ENCODE peak calls at places on chromosomes 2 and 18, in ten cellular contexts. One of them, this sample, is unnamed.

GRCh38 chr18:28005164-28005563 is 171.8 kb downstream of the CDH2 start:
- DNase-seq in spleen: no peak
- DNase-seq in esophagus muscularis mucosa: no peak
- DNase-seq in GM12878: no peak
- DNase-seq in A549: no peak
- DNase-seq in stomach: no peak
- DNase-seq in lower leg skin: no peak
- DNase-seq in HCT116: no peak
- DNase-seq in uterus: no peak
- DNase-seq in tibial nerve: no peak
- DNase-seq in this sample: no peak

GRCh38 chr18:54233228-54233625 is 8.8 kb upstream of the MBD2 start:
- DNase-seq in esophagus muscularis mucosa: no peak
- DNase-seq in tibial nerve: no peak
- DNase-seq in uterus: no peak
- DNase-seq in spleen: no peak
- DNase-seq in stomach: no peak
- DNase-seq in GM12878: no peak
- DNase-seq in HCT116: no peak
- DNase-seq in lower leg skin: no peak
- DNase-seq in A549: no peak
- DNase-seq in this sample: no peak

GRCh38 chr18:8806798-8807501 is 101.6 kb downstream of the MTCL1 start:
- DNase-seq in stomach: no peak
- DNase-seq in A549: no peak
- DNase-seq in GM12878: no peak
- DNase-seq in uterus: no peak
- DNase-seq in tibial nerve: no peak
- DNase-seq in spleen: no peak
- DNase-seq in HCT116: no peak
- DNase-seq in esophagus muscularis mucosa: no peak
- DNase-seq in lower leg skin: no peak
- DNase-seq in this sample: no peak

GRCh38 chr2:127659408-127660290 is 13.7 kb downstream of the GPR17 start:
- DNase-seq in stomach: no peak
- DNase-seq in HCT116: no peak
- DNase-seq in esophagus muscularis mucosa: no peak
- DNase-seq in GM12878: no peak
- DNase-seq in lower leg skin: no peak
- DNase-seq in tibial nerve: no peak
- DNase-seq in uterus: no peak
- DNase-seq in spleen: peak; percentile 84
- DNase-seq in A549: no peak
- DNase-seq in this sample: no peak

GRCh38 chr2:160418398-160418765 is 75.2 kb downstream of the RBMS1 start:
- DNase-seq in tibial nerve: no peak
- DNase-seq in spleen: no peak
- DNase-seq in uterus: no peak
- DNase-seq in HCT116: no peak
- DNase-seq in A549: no peak
- DNase-seq in stomach: no peak
- DNase-seq in esophagus muscularis mucosa: no peak
- DNase-seq in lower leg skin: no peak
- DNase-seq in GM12878: no peak
- DNase-seq in this sample: no peak

GRCh38 chr18:31217455-31217854 is 54.8 kb upstream of the DSC1 start:
- DNase-seq in stomach: no peak
- DNase-seq in esophagus muscularis mucosa: no peak
- DNase-seq in GM12878: no peak
- DNase-seq in A549: no peak
- DNase-seq in uterus: no peak
- DNase-seq in tibial nerve: no peak
- DNase-seq in lower leg skin: no peak
- DNase-seq in spleen: no peak
- DNase-seq in HCT116: no peak
- DNase-seq in this sample: no peak

GRCh38 chr2:236352761-236353593 is 88.8 kb upstream of the ASB18 start:
- DNase-seq in GM12878: no peak
- DNase-seq in spleen: no peak
- DNase-seq in uterus: no peak
- DNase-seq in esophagus muscularis mucosa: no peak
- DNase-seq in HCT116: peak; percentile 8
- DNase-seq in lower leg skin: peak; percentile 56
- DNase-seq in stomach: peak; percentile 40
- DNase-seq in A549: peak; percentile 25
- DNase-seq in tibial nerve: no peak
- DNase-seq in this sample: peak; percentile 45

GRCh38 chr2:208570066-208570465 is 163.5 kb downstream of the PTH2R start:
- DNase-seq in tibial nerve: no peak
- DNase-seq in A549: no peak
- DNase-seq in HCT116: no peak
- DNase-seq in lower leg skin: no peak
- DNase-seq in spleen: no peak
- DNase-seq in esophagus muscularis mucosa: no peak
- DNase-seq in stomach: no peak
- DNase-seq in uterus: no peak
- DNase-seq in GM12878: no peak
- DNase-seq in this sample: no peak

GRCh38 chr2:24237313-24237712 is 62.5 kb downstream of the FAM228A start:
- DNase-seq in HCT116: no peak
- DNase-seq in lower leg skin: no peak
- DNase-seq in stomach: no peak
- DNase-seq in tibial nerve: no peak
- DNase-seq in uterus: no peak
- DNase-seq in spleen: no peak
- DNase-seq in GM12878: no peak
- DNase-seq in esophagus muscularis mucosa: no peak
- DNase-seq in A549: peak; percentile 11
- DNase-seq in this sample: no peak

GRCh38 chr18:10453885-10454772 is at the start of gene APCDD1:
- DNase-seq in A549: no peak
- DNase-seq in lower leg skin: peak; percentile 94
- DNase-seq in HCT116: no peak
- DNase-seq in spleen: no peak
- DNase-seq in tibial nerve: peak; percentile 70
- DNase-seq in stomach: peak; percentile 64
- DNase-seq in GM12878: no peak
- DNase-seq in uterus: peak; percentile 88
- DNase-seq in esophagus muscularis mucosa: no peak
- DNase-seq in this sample: peak; percentile 52

GRCh38 chr2:112465373-112465772 is 16.6 kb upstream of the TTL start:
- DNase-seq in HCT116: no peak
- DNase-seq in spleen: no peak
- DNase-seq in GM12878: no peak
- DNase-seq in A549: peak; percentile 19
- DNase-seq in esophagus muscularis mucosa: no peak
- DNase-seq in uterus: no peak
- DNase-seq in tibial nerve: no peak
- DNase-seq in stomach: no peak
- DNase-seq in lower leg skin: no peak
- DNase-seq in this sample: no peak

GRCh38 chr2:238376884-238377391 is 49.8 kb upstream of the ASB1 start:
- DNase-seq in spleen: no peak
- DNase-seq in HCT116: no peak
- DNase-seq in tibial nerve: no peak
- DNase-seq in uterus: no peak
- DNase-seq in lower leg skin: no peak
- DNase-seq in stomach: no peak
- DNase-seq in GM12878: no peak
- DNase-seq in A549: no peak
- DNase-seq in esophagus muscularis mucosa: no peak
- DNase-seq in this sample: no peak

GRCh38 chr2:232886632-232887031 is 16.6 kb downstream of the SNORC start:
- DNase-seq in tibial nerve: no peak
- DNase-seq in stomach: no peak
- DNase-seq in HCT116: no peak
- DNase-seq in lower leg skin: peak; percentile 74
- DNase-seq in spleen: no peak
- DNase-seq in A549: no peak
- DNase-seq in uterus: no peak
- DNase-seq in GM12878: no peak
- DNase-seq in esophagus muscularis mucosa: no peak
- DNase-seq in this sample: no peak

GRCh38 chr18:57640749-57641148 is 19.1 kb upstream of the NARS1 start:
- DNase-seq in stomach: no peak
- DNase-seq in spleen: no peak
- DNase-seq in uterus: no peak
- DNase-seq in HCT116: no peak
- DNase-seq in esophagus muscularis mucosa: no peak
- DNase-seq in lower leg skin: no peak
- DNase-seq in tibial nerve: no peak
- DNase-seq in GM12878: no peak
- DNase-seq in A549: no peak
- DNase-seq in this sample: no peak

GRCh38 chr2:100405403-100406119 is 11.9 kb downstream of the CHST10 start:
- DNase-seq in A549: no peak
- DNase-seq in HCT116: no peak
- DNase-seq in tibial nerve: no peak
- DNase-seq in spleen: no peak
- DNase-seq in stomach: no peak
- DNase-seq in esophagus muscularis mucosa: no peak
- DNase-seq in uterus: no peak
- DNase-seq in GM12878: no peak
- DNase-seq in lower leg skin: peak; percentile 53
- DNase-seq in this sample: no peak

DNA sequence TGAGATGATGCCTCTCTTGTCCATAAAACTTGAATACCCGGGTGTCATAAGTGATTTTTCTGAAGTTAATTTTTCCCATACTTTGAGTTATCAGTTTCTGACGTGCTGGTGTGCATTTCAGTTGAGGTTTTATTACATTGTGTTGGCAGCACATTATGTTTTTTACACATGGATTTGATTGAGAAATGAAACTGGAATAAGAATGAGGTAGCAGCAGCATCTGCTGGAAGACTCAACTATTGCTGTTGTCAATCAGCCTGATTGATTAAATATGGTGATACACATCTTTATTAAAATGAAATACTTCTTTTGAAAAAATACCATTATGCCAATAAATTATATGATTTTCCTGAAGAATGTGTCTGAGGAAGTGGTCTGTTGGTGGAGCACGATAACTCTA is 60.5 kb downstream of the INSIG2 start:
- DNase-seq in esophagus muscularis mucosa: peak; percentile 10
- DNase-seq in lower leg skin: no peak
- DNase-seq in A549: no peak
- DNase-seq in HCT116: no peak
- DNase-seq in tibial nerve: no peak
- DNase-seq in uterus: no peak
- DNase-seq in spleen: no peak
- DNase-seq in stomach: no peak
- DNase-seq in GM12878: no peak
- DNase-seq in this sample: no peak
- TF ChIP-seq CTCF in esophagus muscularis mucosa: no peak
- TF ChIP-seq CTCF in lower leg skin: no peak
- TF ChIP-seq CTCF in A549: no peak
- TF ChIP-seq CTCF in HCT116: no peak
- TF ChIP-seq CTCF in tibial nerve: peak; percentile 10
- TF ChIP-seq CTCF in uterus: no peak
- TF ChIP-seq CTCF in spleen: no peak
- TF ChIP-seq CTCF in stomach: no peak
- TF ChIP-seq CTCF in GM12878: peak; percentile 34
- TF ChIP-seq CTCF in this sample: no peak

GRCh38 chr2:64228126-64228678 is 84.0 kb upstream of the PELI1 start:
- DNase-seq in lower leg skin: peak; percentile 94
- DNase-seq in stomach: peak; percentile 75
- DNase-seq in esophagus muscularis mucosa: peak; percentile 93
- DNase-seq in uterus: peak; percentile 78
- DNase-seq in A549: peak; percentile 55
- DNase-seq in spleen: peak; percentile 97
- DNase-seq in tibial nerve: peak; percentile 53
- DNase-seq in GM12878: peak; percentile 39
- DNase-seq in HCT116: peak; percentile 15
- DNase-seq in this sample: peak; percentile 92
- TF ChIP-seq POLR2A in lower leg skin: no peak
- TF ChIP-seq POLR2A in stomach: no peak
- TF ChIP-seq POLR2A in esophagus muscularis mucosa: no peak
- TF ChIP-seq POLR2A in uterus: peak; percentile 75
- TF ChIP-seq POLR2A in A549: no peak
- TF ChIP-seq POLR2A in spleen: no peak
- TF ChIP-seq POLR2A in tibial nerve: peak; percentile 36
- TF ChIP-seq POLR2A in GM12878: peak; percentile 84
- TF ChIP-seq POLR2A in HCT116: no peak
- TF ChIP-seq POLR2A in this sample: no peak

GRCh38 chr2:46073540-46074018 is 223.6 kb upstream of the EPAS1 start:
- DNase-seq in stomach: no peak
- DNase-seq in tibial nerve: no peak
- DNase-seq in HCT116: peak; percentile 44
- DNase-seq in esophagus muscularis mucosa: no peak
- DNase-seq in uterus: no peak
- DNase-seq in spleen: no peak
- DNase-seq in lower leg skin: no peak
- DNase-seq in A549: peak; percentile 80
- DNase-seq in GM12878: no peak
- DNase-seq in this sample: no peak

GRCh38 chr2:46077522-46078062 is 219.6 kb upstream of the EPAS1 start:
- DNase-seq in HCT116: no peak
- DNase-seq in spleen: no peak
- DNase-seq in stomach: no peak
- DNase-seq in GM12878: no peak
- DNase-seq in esophagus muscularis mucosa: no peak
- DNase-seq in lower leg skin: no peak
- DNase-seq in A549: no peak
- DNase-seq in uterus: no peak
- DNase-seq in tibial nerve: no peak
- DNase-seq in this sample: no peak

GRCh38 chr2:46076251-46076650 is 221.0 kb upstream of the EPAS1 start:
- DNase-seq in uterus: no peak
- DNase-seq in stomach: no peak
- DNase-seq in HCT116: no peak
- DNase-seq in esophagus muscularis mucosa: no peak
- DNase-seq in A549: no peak
- DNase-seq in spleen: no peak
- DNase-seq in lower leg skin: no peak
- DNase-seq in tibial nerve: no peak
- DNase-seq in GM12878: no peak
- DNase-seq in this sample: no peak

GRCh38 chr2:46074501-46074900 is 222.7 kb upstream of the EPAS1 start:
- DNase-seq in spleen: no peak
- DNase-seq in lower leg skin: no peak
- DNase-seq in tibial nerve: no peak
- DNase-seq in stomach: no peak
- DNase-seq in HCT116: no peak
- DNase-seq in uterus: no peak
- DNase-seq in esophagus muscularis mucosa: no peak
- DNase-seq in GM12878: no peak
- DNase-seq in A549: no peak
- DNase-seq in this sample: no peak

GRCh38 chr2:46075848-46076247 is 221.4 kb upstream of the EPAS1 start:
- DNase-seq in uterus: no peak
- DNase-seq in A549: no peak
- DNase-seq in HCT116: no peak
- DNase-seq in tibial nerve: no peak
- DNase-seq in stomach: no peak
- DNase-seq in GM12878: no peak
- DNase-seq in spleen: no peak
- DNase-seq in esophagus muscularis mucosa: no peak
- DNase-seq in lower leg skin: no peak
- DNase-seq in this sample: no peak
- H3K4me3 ChIP-seq in uterus: no peak overlapping the region
- H3K4me3 ChIP-seq in A549: no peak overlapping the region
- H3K4me3 ChIP-seq in HCT116: no peak overlapping the region
- H3K4me3 ChIP-seq in tibial nerve: no peak overlapping the region
- H3K4me3 ChIP-seq in stomach: no peak overlapping the region
- H3K4me3 ChIP-seq in GM12878: no peak overlapping the region
- H3K4me3 ChIP-seq in spleen: no peak overlapping the region
- H3K4me3 ChIP-seq in esophagus muscularis mucosa: no peak overlapping the region
- H3K4me3 ChIP-seq in lower leg skin: no peak overlapping the region
- H3K4me3 ChIP-seq in this sample: no peak overlapping the region

GRCh38 chr2:110679337-110679707 is 1.5 kb upstream of the BUB1 start:
- DNase-seq in GM12878: no peak
- DNase-seq in tibial nerve: no peak
- DNase-seq in spleen: no peak
- DNase-seq in stomach: no peak
- DNase-seq in HCT116: no peak
- DNase-seq in esophagus muscularis mucosa: no peak
- DNase-seq in A549: no peak
- DNase-seq in uterus: no peak
- DNase-seq in lower leg skin: no peak
- DNase-seq in this sample: peak; percentile 63
- TF ChIP-seq CTCF in GM12878: peak; percentile 19
- TF ChIP-seq CTCF in tibial nerve: no peak
- TF ChIP-seq CTCF in spleen: no peak
- TF ChIP-seq CTCF in stomach: no peak
- TF ChIP-seq CTCF in HCT116: no peak
- TF ChIP-seq CTCF in esophagus muscularis mucosa: no peak
- TF ChIP-seq CTCF in A549: peak; percentile 4
- TF ChIP-seq CTCF in uterus: no peak
- TF ChIP-seq CTCF in lower leg skin: no peak
- TF ChIP-seq CTCF in this sample: no peak

This sample was measured in testis.